ENCODE peak calls at places on chromosomes 13 and 19, in nine cellular contexts. J is heart right ventricle; F is uterus; N is choroid plexus epithelial cell; C is omental fat pad; X is Peyer's patch; E is CD8-positive, alpha-beta T cell; K is IMR-90; V is HFF-Myc. P is an unnamed sample.

GRCh38 chr13:105914637-105915036 is 620.8 kb downstream of the EFNB2 start:
- DNase-seq in J (no peak), F (no peak), N (peak; percentile 92), C (no peak), X (no peak), E (no peak), K (peak; percentile 95), V (no peak), P (no peak)

GRCh38 chr19:4985551-4985991 is 16.7 kb downstream of the KDM4B start:
- DNase-seq in J (no peak), F (no peak), N (no peak), C (no peak), X (no peak), E (no peak), K (no peak), V (no peak), P (no peak)

GRCh38 chr13:68099616-68100015 is 869.5 kb upstream of the PCDH9 start:
- DNase-seq in J (no peak), F (no peak), N (peak; percentile 88), C (no peak), X (no peak), E (no peak), K (peak; percentile 17), V (no peak), P (no peak)

GRCh38 chr19:23817519-23817918 is 58.8 kb upstream of the ZNF681 start:
- DNase-seq in J (peak; percentile 21), F (peak; percentile 54), N (peak; percentile 66), C (no peak), X (peak; percentile 36), E (no peak), K (peak; percentile 4), V (no peak), P (no peak)

GRCh38 chr13:48319458-48320395 is 16.2 kb downstream of the RB1 start:
- DNase-seq in J (no peak), F (no peak), N (no peak), C (no peak), X (no peak), E (no peak), K (no peak), V (no peak), P (no peak)

GRCh38 chr13:48534911-48535501 is 2.1 kb upstream of the RCBTB2 start:
- DNase-seq in J (no peak), F (no peak), N (no peak), C (no peak), X (no peak), E (no peak), K (no peak), V (no peak), P (no peak)

GRCh38 chr19:50554212-50554611 is 14.0 kb downstream of the LRRC4B start:
- DNase-seq in J (no peak), F (no peak), N (no peak), C (no peak), X (no peak), E (no peak), K (no peak), V (no peak), P (peak; percentile 77)

GRCh38 chr13:79108914-79109643 is 297.0 kb downstream of the RBM26 start:
- DNase-seq in J (no peak), F (no peak), N (no peak), C (no peak), X (no peak), E (no peak), K (no peak), V (no peak), P (no peak)

GRCh38 chr19:33449799-33450198 is 71.8 kb downstream of the PEPD start:
- DNase-seq in J (no peak), F (no peak), N (no peak), C (no peak), X (no peak), E (no peak), K (no peak), V (no peak), P (peak; percentile 62)

GRCh38 chr19:3186891-3187661 is 1.3 kb downstream of the NCLN start:
- DNase-seq in J (no peak), F (no peak), N (no peak), C (no peak), X (no peak), E (no peak), K (no peak), V (no peak), P (peak; percentile 53)

GRCh38 chr13:45751882-45752281 is 49.8 kb downstream of the CBY2 start:
- DNase-seq in J (no peak), F (no peak), N (no peak), C (no peak), X (no peak), E (no peak), K (no peak), V (no peak), P (no peak)

GRCh38 chr19:46821512-46822359 is 28.9 kb downstream of the AP2S1 start:
- DNase-seq in J (peak; percentile 42), F (no peak), N (no peak), C (no peak), X (peak; percentile 85), E (peak; percentile 50), K (no peak), V (no peak), P (no peak)

GRCh38 chr13:102798653-102799543 is at the start of the genes BIVM and POGLUT2:
- DNase-seq in J (peak; percentile 88), F (peak; percentile 90), N (peak; percentile 97), C (peak; percentile 78), X (peak; percentile 61), E (peak; percentile 52), K (peak; percentile 91), V (peak; percentile 80), P (peak; percentile 97)

DNA sequence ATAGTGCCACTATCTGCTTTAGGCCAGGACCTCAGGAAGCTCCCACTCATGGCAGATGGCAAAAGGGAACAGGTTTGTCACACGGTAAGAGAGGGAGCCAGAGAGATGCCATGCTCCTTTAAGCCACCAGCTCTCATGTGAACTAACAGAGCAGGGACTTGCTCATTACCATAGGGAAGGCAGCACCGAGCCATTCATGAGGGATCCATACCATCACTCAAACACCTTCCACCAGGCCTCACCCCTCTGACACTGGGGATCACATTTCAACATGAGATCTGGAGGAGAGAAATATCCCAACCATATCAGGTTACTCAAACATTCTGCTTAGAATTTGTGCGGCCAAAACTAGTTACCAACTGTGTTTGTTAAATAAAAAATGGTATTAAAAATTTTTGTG is 427.0 kb downstream of the UQCRFS1 start:
- DNase-seq in J (no peak), F (no peak), N (no peak), C (no peak), X (no peak), E (no peak), K (no peak), V (no peak), P (no peak)
- TF ChIP-seq CTCF in J (no peak), F (no peak), N (no peak), C (no peak), X (no peak), E (no peak), K (no peak), V (no peak), P (no peak)

GRCh38 chr13:113819341-113819730 is 44.5 kb downstream of the GAS6 start:
- DNase-seq in J (no peak), F (no peak), N (no peak), C (no peak), X (no peak), E (no peak), K (no peak), V (no peak), P (no peak)

GRCh38 chr13:113822266-113822665 is 41.6 kb downstream of the GAS6 start:
- DNase-seq in J (no peak), F (no peak), N (no peak), C (no peak), X (no peak), E (no peak), K (no peak), V (no peak), P (no peak)

GRCh38 chr13:113821847-113822246 is 42.0 kb downstream of the GAS6 start:
- DNase-seq in J (no peak), F (no peak), N (no peak), C (no peak), X (no peak), E (no peak), K (no peak), V (no peak), P (no peak)

GRCh38 chr13:113819731-113820715 is 43.9 kb downstream of the GAS6 start:
- DNase-seq in J (no peak), F (no peak), N (peak; percentile 23), C (no peak), X (no peak), E (no peak), K (no peak), V (no peak), P (no peak)

DNA sequence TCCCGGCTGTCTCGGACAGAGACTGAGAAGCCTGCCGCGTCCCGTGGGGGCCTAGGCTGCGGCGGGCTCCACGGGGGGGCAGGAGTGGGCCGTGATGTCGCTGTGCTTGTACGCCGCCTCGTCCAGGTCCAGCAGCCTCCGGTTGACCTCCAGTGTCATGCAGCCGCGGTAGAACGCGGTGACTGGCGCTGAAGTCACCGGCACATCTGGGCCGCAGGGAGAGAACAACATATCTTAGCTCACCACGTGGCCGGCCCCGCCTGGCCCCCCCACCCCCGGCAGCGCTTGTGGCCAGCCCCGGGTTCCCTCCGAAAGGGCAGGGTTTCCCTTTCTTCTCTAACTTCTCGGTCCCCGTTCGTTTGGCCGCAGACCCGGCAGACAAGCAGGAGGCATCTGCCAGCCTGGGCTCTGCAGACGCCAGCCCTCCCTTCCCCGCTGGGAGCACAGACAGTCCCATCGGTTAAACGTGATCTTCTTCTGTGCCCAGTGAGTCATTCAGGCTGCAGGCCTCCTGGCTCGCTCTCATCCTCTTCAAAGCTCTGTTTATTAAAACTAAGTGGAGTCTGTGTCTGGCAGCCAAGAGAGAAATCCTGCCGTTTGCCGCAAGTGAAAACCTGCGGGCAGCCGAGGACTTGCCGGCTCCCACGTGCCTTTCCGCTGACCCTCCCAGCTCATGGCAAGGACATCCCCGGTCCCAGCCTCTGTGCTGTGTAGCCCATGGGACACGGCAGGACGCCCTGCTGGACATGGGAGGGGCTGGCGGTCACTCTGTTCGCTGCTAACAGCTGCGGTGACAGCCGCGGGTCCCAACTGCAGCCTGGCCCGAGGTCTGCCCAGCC is 42.8 kb downstream of the GAS6 start:
- DNase-seq in J (peak; percentile 77), F (peak; percentile 94), N (peak; percentile 98), C (no peak), X (peak; percentile 19), E (no peak), K (peak; percentile 99), V (peak; percentile 93), P (no peak)
- TF ChIP-seq CTCF in J (peak; percentile 45), F (no peak), N (no peak), C (no peak), X (no peak), E (no peak), K (peak; percentile 35), V (peak; percentile 21), P (peak; percentile 64)

DNA sequence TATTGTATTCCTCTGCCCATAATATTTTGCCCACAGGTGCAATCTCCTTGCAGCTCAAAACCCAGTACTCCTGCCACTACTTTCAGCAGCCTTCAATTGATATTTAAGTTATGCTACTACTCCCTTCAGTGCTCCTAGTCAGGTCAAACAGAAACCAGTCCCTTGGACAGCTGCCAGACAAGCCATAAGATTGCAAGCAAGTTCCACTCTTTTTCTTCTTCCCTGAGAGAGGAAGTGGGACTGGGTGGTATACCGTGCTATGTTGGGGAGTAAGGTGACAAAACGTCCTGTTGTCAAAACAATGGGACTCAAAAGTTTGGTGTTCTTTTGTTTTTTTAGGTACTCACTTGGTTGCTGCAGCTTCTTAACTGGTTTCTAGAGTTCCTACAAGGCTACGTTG is 63.1 kb upstream of the FRY start:
- DNase-seq in J (no peak), F (peak; percentile 24), N (peak; percentile 71), C (no peak), X (no peak), E (no peak), K (no peak), V (no peak), P (no peak)
- TF ChIP-seq CTCF in J (no peak), F (no peak), N (no peak), C (no peak), X (no peak), E (no peak), K (no peak), V (no peak), P (no peak)

GRCh38 chr19:43839139-43839538 is 12.0 kb downstream of the ZNF283 start:
- DNase-seq in J (no peak), F (no peak), N (no peak), C (no peak), X (no peak), E (no peak), K (no peak), V (no peak), P (no peak)
- TF ChIP-seq CTCF in J (no peak), F (no peak), N (no peak), C (no peak), X (no peak), E (no peak), K (no peak), V (no peak), P (no peak)